ENCODE peak calls at places on chromosomes 12 and 14, in nine cellular contexts. One of them, this sample, is unnamed.

GRCh38 chr12:91529829-91530228 is 347.2 kb upstream of the DCN start:
- DNase-seq in AG04450: no peak
- DNase-seq in AG09309: no peak
- DNase-seq in stimulated activated CD4-positive, alpha-beta T cell treated with anti-CD3 and anti-CD28 coated beads, Interleukin-2, amount 100 ng/mL, for 48 hours: no peak
- DNase-seq in posterior cingulate gyrus: no peak
- DNase-seq in BJ: no peak
- DNase-seq in mesothelial cell of epicardium: no peak
- DNase-seq in aorta: no peak
- DNase-seq in NCI-H1694 treated with DMSO at 0.1 percent for 48 hours: no peak
- DNase-seq in this sample: no peak

GRCh38 chr14:104577457-104578301 is 1.9 kb upstream of the C14orf180 start:
- DNase-seq in AG04450: no peak
- DNase-seq in AG09309: no peak
- DNase-seq in stimulated activated CD4-positive, alpha-beta T cell treated with anti-CD3 and anti-CD28 coated beads, Interleukin-2, amount 100 ng/mL, for 48 hours: no peak
- DNase-seq in posterior cingulate gyrus: no peak
- DNase-seq in BJ: no peak
- DNase-seq in mesothelial cell of epicardium: no peak
- DNase-seq in aorta: no peak
- DNase-seq in NCI-H1694 treated with DMSO at 0.1 percent for 48 hours: no peak
- DNase-seq in this sample: no peak

GRCh38 chr12:109611223-109611622 is 37.6 kb downstream of the MVK start:
- DNase-seq in AG04450: no peak
- DNase-seq in AG09309: no peak
- DNase-seq in stimulated activated CD4-positive, alpha-beta T cell treated with anti-CD3 and anti-CD28 coated beads, Interleukin-2, amount 100 ng/mL, for 48 hours: no peak
- DNase-seq in posterior cingulate gyrus: no peak
- DNase-seq in BJ: no peak
- DNase-seq in mesothelial cell of epicardium: no peak
- DNase-seq in aorta: no peak
- DNase-seq in NCI-H1694 treated with DMSO at 0.1 percent for 48 hours: no peak
- DNase-seq in this sample: no peak

GRCh38 chr12:115404761-115405470 is 720.9 kb upstream of the TBX3 start:
- DNase-seq in AG04450: peak; percentile 65
- DNase-seq in AG09309: peak; percentile 81
- DNase-seq in stimulated activated CD4-positive, alpha-beta T cell treated with anti-CD3 and anti-CD28 coated beads, Interleukin-2, amount 100 ng/mL, for 48 hours: no peak
- DNase-seq in posterior cingulate gyrus: no peak
- DNase-seq in BJ: peak; percentile 91
- DNase-seq in mesothelial cell of epicardium: no peak
- DNase-seq in aorta: no peak
- DNase-seq in NCI-H1694 treated with DMSO at 0.1 percent for 48 hours: no peak
- DNase-seq in this sample: no peak

GRCh38 chr12:128813392-128813791 is 10.4 kb downstream of the SLC15A4 start:
- DNase-seq in AG04450: no peak
- DNase-seq in AG09309: peak; percentile 52
- DNase-seq in stimulated activated CD4-positive, alpha-beta T cell treated with anti-CD3 and anti-CD28 coated beads, Interleukin-2, amount 100 ng/mL, for 48 hours: no peak
- DNase-seq in posterior cingulate gyrus: no peak
- DNase-seq in BJ: no peak
- DNase-seq in mesothelial cell of epicardium: no peak
- DNase-seq in aorta: no peak
- DNase-seq in NCI-H1694 treated with DMSO at 0.1 percent for 48 hours: no peak
- DNase-seq in this sample: no peak

GRCh38 chr14:76267322-76268012 is 108.5 kb upstream of the ESRRB start:
- DNase-seq in AG04450: no peak
- DNase-seq in AG09309: no peak
- DNase-seq in stimulated activated CD4-positive, alpha-beta T cell treated with anti-CD3 and anti-CD28 coated beads, Interleukin-2, amount 100 ng/mL, for 48 hours: peak; percentile 4
- DNase-seq in posterior cingulate gyrus: peak; percentile 44
- DNase-seq in BJ: no peak
- DNase-seq in mesothelial cell of epicardium: no peak
- DNase-seq in aorta: peak; percentile 92
- DNase-seq in NCI-H1694 treated with DMSO at 0.1 percent for 48 hours: no peak
- DNase-seq in this sample: no peak

GRCh38 chr12:76037130-76038105 is 5.8 kb upstream of the PHLDA1 start:
- DNase-seq in AG04450: peak; percentile 67
- DNase-seq in AG09309: no peak
- DNase-seq in stimulated activated CD4-positive, alpha-beta T cell treated with anti-CD3 and anti-CD28 coated beads, Interleukin-2, amount 100 ng/mL, for 48 hours: no peak
- DNase-seq in posterior cingulate gyrus: no peak
- DNase-seq in BJ: no peak
- DNase-seq in mesothelial cell of epicardium: no peak
- DNase-seq in aorta: no peak
- DNase-seq in NCI-H1694 treated with DMSO at 0.1 percent for 48 hours: peak; percentile 85
- DNase-seq in this sample: no peak

GRCh38 chr12:107349008-107349747 is 255.8 kb upstream of the CRY1 start:
- DNase-seq in AG04450: peak; percentile 71
- DNase-seq in AG09309: peak; percentile 35
- DNase-seq in stimulated activated CD4-positive, alpha-beta T cell treated with anti-CD3 and anti-CD28 coated beads, Interleukin-2, amount 100 ng/mL, for 48 hours: no peak
- DNase-seq in posterior cingulate gyrus: no peak
- DNase-seq in BJ: no peak
- DNase-seq in mesothelial cell of epicardium: no peak
- DNase-seq in aorta: no peak
- DNase-seq in NCI-H1694 treated with DMSO at 0.1 percent for 48 hours: peak; percentile 15
- DNase-seq in this sample: no peak

GRCh38 chr12:17928708-17929366 is 161.2 kb downstream of the RERGL start:
- DNase-seq in AG04450: no peak
- DNase-seq in AG09309: peak; percentile 28
- DNase-seq in stimulated activated CD4-positive, alpha-beta T cell treated with anti-CD3 and anti-CD28 coated beads, Interleukin-2, amount 100 ng/mL, for 48 hours: no peak
- DNase-seq in posterior cingulate gyrus: no peak
- DNase-seq in BJ: no peak
- DNase-seq in mesothelial cell of epicardium: no peak
- DNase-seq in aorta: no peak
- DNase-seq in NCI-H1694 treated with DMSO at 0.1 percent for 48 hours: no peak
- DNase-seq in this sample: no peak

GRCh38 chr12:124254126-124254525 is 40.8 kb upstream of the RFLNA start:
- DNase-seq in AG04450: no peak
- DNase-seq in AG09309: no peak
- DNase-seq in stimulated activated CD4-positive, alpha-beta T cell treated with anti-CD3 and anti-CD28 coated beads, Interleukin-2, amount 100 ng/mL, for 48 hours: no peak
- DNase-seq in posterior cingulate gyrus: no peak
- DNase-seq in BJ: no peak
- DNase-seq in mesothelial cell of epicardium: no peak
- DNase-seq in aorta: peak; percentile 22
- DNase-seq in NCI-H1694 treated with DMSO at 0.1 percent for 48 hours: no peak
- DNase-seq in this sample: no peak

GRCh38 chr12:93514853-93515252 is 47.5 kb downstream of the MRPL42 start:
- DNase-seq in AG04450: peak; percentile 41
- DNase-seq in AG09309: peak; percentile 8
- DNase-seq in stimulated activated CD4-positive, alpha-beta T cell treated with anti-CD3 and anti-CD28 coated beads, Interleukin-2, amount 100 ng/mL, for 48 hours: no peak
- DNase-seq in posterior cingulate gyrus: no peak
- DNase-seq in BJ: peak; percentile 13
- DNase-seq in mesothelial cell of epicardium: no peak
- DNase-seq in aorta: no peak
- DNase-seq in NCI-H1694 treated with DMSO at 0.1 percent for 48 hours: no peak
- DNase-seq in this sample: no peak